ENCODE peak calls at places on chromosomes 16 and 17, in five cellular contexts. A is dorsolateral prefrontal cortex, X is heart left ventricle, U is suprapubic skin, L is choroid plexus epithelial cell. J is an unnamed sample.

GRCh38 chr17:45429338-45430005 is 3.2 kb downstream of the ARHGAP27 start:
- DNase-seq in A (no peak), X (no peak), U (peak), L (no peak), J (no peak)

GRCh38 chr17:81519284-81520020 is 6.9 kb upstream of the ACTG1 start:
- DNase-seq in A (no peak), X (no peak), U (peak), L (no peak), J (no peak)

GRCh38 chr16:53809088-53809951 is 105.4 kb downstream of the FTO start:
- DNase-seq in A (no peak), X (no peak), U (no peak), L (peak), J (no peak)

GRCh38 chr17:44105483-44105882 is 18.0 kb downstream of the HDAC5 start:
- DNase-seq in A (no peak), X (no peak), U (no peak), L (no peak), J (no peak)

GRCh38 chr17:81317992-81318391 is 22.9 kb upstream of the SLC38A10 start:
- DNase-seq in A (no peak), X (no peak), U (no peak), L (no peak), J (no peak)

GRCh38 chr17:36671144-36671543 is 69.8 kb downstream of the MRM1 start:
- DNase-seq in A (no peak), X (no peak), U (no peak), L (no peak), J (no peak)

GRCh38 chr17:11240841-11241610 is at the start of gene SHISA6:
- DNase-seq in A (no peak), X (no peak), U (no peak), L (no peak), J (no peak)

GRCh38 chr17:8681175-8681949 is 50.8 kb upstream of the MYH10 start:
- DNase-seq in A (no peak), X (peak), U (no peak), L (peak), J (no peak)

GRCh38 chr17:13046361-13046760 is 28.5 kb upstream of the ELAC2 start:
- DNase-seq in A (no peak), X (no peak), U (no peak), L (no peak), J (no peak)

GRCh38 chr17:69909389-69909788 is 165.6 kb upstream of the KCNJ16 start:
- DNase-seq in A (no peak), X (no peak), U (no peak), L (peak), J (no peak)

GRCh38 chr16:2791174-2791573 is 3.8 kb upstream of the PRSS33 start:
- DNase-seq in A (no peak), X (no peak), U (peak), L (no peak), J (no peak)

GRCh38 chr16:1612320-1613111 is at the start of gene CRAMP1:
- DNase-seq in A (no peak), X (no peak), U (peak), L (peak), J (no peak)

GRCh38 chr17:44637066-44637465 is 19.2 kb upstream of the MEIOC start:
- DNase-seq in A (no peak), X (no peak), U (no peak), L (peak), J (no peak)

GRCh38 chr16:86772671-86773338 is 194.5 kb downstream of the FOXL1 start:
- DNase-seq in A (no peak), X (no peak), U (peak), L (peak), J (no peak)

GRCh38 chr16:49855280-49855821 is 561 bp downstream of the ZNF423 start:
- DNase-seq in A (no peak), X (peak), U (peak), L (peak), J (no peak)

GRCh38 chr17:17837966-17838962 is 1.5 kb upstream of the SREBF1 start:
- DNase-seq in A (no peak), X (peak), U (no peak), L (no peak), J (no peak)

GRCh38 chr16:30066882-30067583 is 1.5 kb downstream of the ALDOA start:
- DNase-seq in A (no peak), X (peak), U (no peak), L (no peak), J (no peak)

GRCh38 chr17:28327031-28327607 is 8.1 kb downstream of the TMEM97 start:
- DNase-seq in A (no peak), X (no peak), U (no peak), L (peak), J (no peak)

GRCh38 chr16:9901-10665 is 43.3 kb downstream of the POLR3K start:
- DNase-seq in A (no peak), X (no peak), U (no peak), L (no peak), J (no peak)

GRCh38 chr17:17119533-17119932 is 77.3 kb downstream of the MPRIP start:
- DNase-seq in A (no peak), X (no peak), U (no peak), L (peak), J (no peak)

GRCh38 chr17:19733953-19734526 is 14.1 kb downstream of the ALDH3A1 start:
- DNase-seq in A (no peak), X (no peak), U (no peak), L (no peak), J (no peak)

GRCh38 chr17:7043544-7044268 is at the start of gene SLC16A11:
- DNase-seq in A (no peak), X (peak), U (no peak), L (peak), J (no peak)

GRCh38 chr17:27284811-27285415 is 9.0 kb upstream of the WSB1 start:
- DNase-seq in A (no peak), X (no peak), U (no peak), L (no peak), J (no peak)

GRCh38 chr17:68246271-68247028 is 1.4 kb upstream of the AMZ2 start:
- DNase-seq in A (no peak), X (no peak), U (no peak), L (no peak), J (no peak)

GRCh38 chr17:78722101-78722761 is 59.8 kb downstream of the CYTH1 start:
- DNase-seq in A (peak), X (no peak), U (no peak), L (no peak), J (no peak)

GRCh38 chr16:84247844-84248243 is 8.0 kb upstream of the KCNG4 start:
- DNase-seq in A (no peak), X (no peak), U (no peak), L (no peak), J (no peak)

GRCh38 chr16:84595052-84595481 is 22.8 kb downstream of the COTL1 start:
- DNase-seq in A (no peak), X (no peak), U (no peak), L (no peak), J (no peak)

GRCh38 chr16:68921654-68922053 is 78.3 kb downstream of the TANGO6 start:
- DNase-seq in A (no peak), X (no peak), U (no peak), L (peak), J (no peak)

GRCh38 chr17:66967867-66968543 is 3.5 kb downstream of the CACNG4 start:
- DNase-seq in A (no peak), X (no peak), U (no peak), L (no peak), J (no peak)

GRCh38 chr16:3025032-3026002 is 1.5 kb downstream of the THOC6 start:
- DNase-seq in A (no peak), X (no peak), U (no peak), L (no peak), J (no peak)

GRCh38 chr17:28788100-28788499 is 44.3 kb downstream of the TRAF4 start:
- DNase-seq in A (no peak), X (no peak), U (no peak), L (no peak), J (no peak)

GRCh38 chr17:40707720-40708119 is 4.2 kb upstream of the KRT24 start:
- DNase-seq in A (no peak), X (peak), U (peak), L (peak), J (no peak)

GRCh38 chr17:68512967-68513474 is 791 bp downstream of the PRKAR1A start:
- DNase-seq in A (no peak), X (no peak), U (peak), L (peak), J (no peak)

GRCh38 chr17:47703191-47703591 is 9.2 kb downstream of the TBKBP1 start:
- DNase-seq in A (no peak), X (no peak), U (no peak), L (no peak), J (no peak)

GRCh38 chr17:55086635-55087058 is 118.1 kb downstream of the STXBP4 start:
- DNase-seq in A (no peak), X (no peak), U (no peak), L (peak), J (no peak)

GRCh38 chr17:55889271-55889670 is 138.4 kb downstream of the PCTP start:
- DNase-seq in A (no peak), X (no peak), U (no peak), L (no peak), J (no peak)

DNA sequence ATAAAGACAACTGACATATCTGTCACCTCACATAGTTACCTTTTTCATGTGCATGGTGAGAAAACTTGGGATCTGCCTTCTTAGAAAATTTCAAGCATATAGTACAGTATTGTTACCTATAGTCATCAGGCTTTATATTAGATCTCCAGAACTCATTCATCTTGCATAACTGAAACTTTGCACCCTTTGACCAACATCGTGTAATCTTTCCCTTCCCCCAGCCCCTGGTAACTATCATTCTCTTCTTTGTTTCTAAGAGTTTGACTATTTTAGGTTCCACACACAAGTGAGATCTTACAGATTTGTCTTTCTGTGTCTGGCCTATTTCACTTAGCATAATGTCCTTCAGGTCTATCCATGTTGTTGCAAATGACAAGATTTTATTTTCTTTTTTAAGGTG is 22.9 kb upstream of the TBX4 start:
- DNase-seq in A (no peak), X (no peak), U (no peak), L (no peak), J (no peak)
- TF ChIP-seq CTCF in A (no peak), X (no peak), U (no peak), L (no peak), J (no peak)

GRCh38 chr17:48998557-48999440 is 1.6 kb downstream of the IGF2BP1 start:
- DNase-seq in A (no peak), X (no peak), U (no peak), L (peak), J (no peak)
- TF ChIP-seq CTCF in A (no peak), X (no peak), U (no peak), L (peak), J (no peak)

GRCh38 chr16:89701425-89702406 is at the start of gene SPATA2L:
- DNase-seq in A (peak), X (peak), U (peak), L (peak), J (peak)
- TF ChIP-seq CTCF in A (no peak), X (peak), U (no peak), L (peak), J (no peak)

DNA sequence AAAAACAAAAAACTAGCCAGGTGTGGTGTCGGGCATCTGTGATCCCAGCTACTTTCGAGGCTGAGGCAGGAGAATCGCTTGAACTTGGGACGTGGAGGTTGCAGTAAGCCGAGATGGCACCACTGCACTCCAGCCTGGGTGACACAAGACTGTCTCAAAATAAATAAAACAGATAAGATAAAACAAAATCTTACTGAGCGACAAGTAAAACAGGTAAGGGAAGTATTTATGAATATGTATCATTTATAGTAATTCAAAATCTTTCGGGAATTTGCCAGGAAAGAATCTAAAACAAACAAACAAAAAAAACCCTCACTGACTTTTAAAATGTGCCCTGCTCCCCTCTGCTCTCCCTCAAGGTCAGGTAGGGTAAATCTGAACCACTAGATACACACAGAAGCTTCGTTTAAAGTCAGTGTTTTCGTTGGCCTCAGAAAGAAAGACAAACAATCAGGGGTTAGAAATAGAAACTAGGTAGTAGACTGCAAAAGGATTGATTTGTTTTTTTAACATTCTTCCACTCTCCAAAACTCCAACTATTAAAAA is 2.1 kb downstream of the PRPSAP1 start:
- DNase-seq in A (no peak), X (no peak), U (no peak), L (no peak), J (no peak)
- TF ChIP-seq CTCF in A (no peak), X (no peak), U (no peak), L (no peak), J (no peak)

GRCh38 chr17:15513058-15513858 is 45.8 kb upstream of the CDRT4 start:
- DNase-seq in A (no peak), X (no peak), U (no peak), L (peak), J (no peak)
- TF ChIP-seq CTCF in A (peak), X (no peak), U (no peak), L (no peak), J (no peak)